ENCODE peak calls at places on chromosome 11, in nine cellular contexts. One of them, this sample, is unnamed.
A peak's percentile ranks its signal among the peaks of the same experiment; 100 is the strongest.

GRCh38 chr11:8959546-8960166 is 4.6 kb downstream of the TMEM9B start:
- DNase-seq in CD8-positive, alpha-beta T cell: no peak
- DNase-seq in cardiac fibroblast: peak; percentile 92
- DNase-seq in upper lobe of right lung: no peak
- DNase-seq in A673: peak; percentile 66
- DNase-seq in A549: peak; percentile 81
- DNase-seq in body of pancreas: peak; percentile 26
- DNase-seq in tibial artery: no peak
- DNase-seq in IMR-90: peak; percentile 86
- DNase-seq in this sample: peak; percentile 84

GRCh38 chr11:111532365-111532709 is 8.2 kb upstream of the LAYN start:
- DNase-seq in upper lobe of right lung: no peak
- DNase-seq in CD8-positive, alpha-beta T cell: no peak
- DNase-seq in body of pancreas: no peak
- DNase-seq in cardiac fibroblast: no peak
- DNase-seq in IMR-90: no peak
- DNase-seq in tibial artery: no peak
- DNase-seq in A549: no peak
- DNase-seq in A673: no peak
- DNase-seq in this sample: no peak

GRCh38 chr11:27618591-27618990 is 81.7 kb downstream of the BDNF start:
- DNase-seq in upper lobe of right lung: no peak
- DNase-seq in A549: no peak
- DNase-seq in cardiac fibroblast: no peak
- DNase-seq in body of pancreas: no peak
- DNase-seq in A673: no peak
- DNase-seq in IMR-90: no peak
- DNase-seq in CD8-positive, alpha-beta T cell: no peak
- DNase-seq in tibial artery: no peak
- DNase-seq in this sample: no peak

GRCh38 chr11:68524681-68525080 is 64.1 kb downstream of the PPP6R3 start:
- DNase-seq in body of pancreas: no peak
- DNase-seq in cardiac fibroblast: peak; percentile 22
- DNase-seq in IMR-90: no peak
- DNase-seq in A549: no peak
- DNase-seq in upper lobe of right lung: no peak
- DNase-seq in CD8-positive, alpha-beta T cell: no peak
- DNase-seq in A673: no peak
- DNase-seq in tibial artery: no peak
- DNase-seq in this sample: no peak

GRCh38 chr11:127859941-127860354 is 727.4 kb downstream of the ETS1 start:
- DNase-seq in body of pancreas: no peak
- DNase-seq in CD8-positive, alpha-beta T cell: no peak
- DNase-seq in tibial artery: no peak
- DNase-seq in A549: no peak
- DNase-seq in A673: peak; percentile 75
- DNase-seq in cardiac fibroblast: no peak
- DNase-seq in IMR-90: no peak
- DNase-seq in upper lobe of right lung: no peak
- DNase-seq in this sample: no peak

GRCh38 chr11:43404836-43405479 is 46.2 kb downstream of the TTC17 start:
- DNase-seq in body of pancreas: no peak
- DNase-seq in IMR-90: no peak
- DNase-seq in A549: no peak
- DNase-seq in tibial artery: no peak
- DNase-seq in upper lobe of right lung: no peak
- DNase-seq in A673: no peak
- DNase-seq in cardiac fibroblast: no peak
- DNase-seq in CD8-positive, alpha-beta T cell: no peak
- DNase-seq in this sample: no peak

GRCh38 chr11:131867457-131868257 is 497.2 kb downstream of the NTM start:
- DNase-seq in tibial artery: peak; percentile 73
- DNase-seq in cardiac fibroblast: peak; percentile 91
- DNase-seq in A549: no peak
- DNase-seq in IMR-90: peak; percentile 89
- DNase-seq in A673: peak; percentile 91
- DNase-seq in CD8-positive, alpha-beta T cell: no peak
- DNase-seq in upper lobe of right lung: no peak
- DNase-seq in body of pancreas: peak; percentile 78
- DNase-seq in this sample: peak; percentile 81

GRCh38 chr11:134411887-134412507 is at the start of gene B3GAT1:
- DNase-seq in upper lobe of right lung: no peak
- DNase-seq in A673: no peak
- DNase-seq in CD8-positive, alpha-beta T cell: no peak
- DNase-seq in A549: no peak
- DNase-seq in IMR-90: no peak
- DNase-seq in body of pancreas: no peak
- DNase-seq in cardiac fibroblast: no peak
- DNase-seq in tibial artery: no peak
- DNase-seq in this sample: no peak

GRCh38 chr11:75853971-75854370 is 39.0 kb downstream of the UVRAG start:
- DNase-seq in CD8-positive, alpha-beta T cell: no peak
- DNase-seq in upper lobe of right lung: no peak
- DNase-seq in body of pancreas: no peak
- DNase-seq in cardiac fibroblast: no peak
- DNase-seq in A549: no peak
- DNase-seq in IMR-90: no peak
- DNase-seq in A673: no peak
- DNase-seq in tibial artery: no peak
- DNase-seq in this sample: no peak

GRCh38 chr11:72584293-72584921 is 89.8 kb downstream of the PDE2A start:
- DNase-seq in IMR-90: peak; percentile 18
- DNase-seq in A673: no peak
- DNase-seq in upper lobe of right lung: peak; percentile 86
- DNase-seq in cardiac fibroblast: peak; percentile 27
- DNase-seq in CD8-positive, alpha-beta T cell: peak; percentile 61
- DNase-seq in A549: no peak
- DNase-seq in tibial artery: peak; percentile 66
- DNase-seq in body of pancreas: peak; percentile 32
- DNase-seq in this sample: no peak

GRCh38 chr11:22828373-22828772 is 1.2 kb downstream of the SVIP start:
- DNase-seq in A549: no peak
- DNase-seq in IMR-90: no peak
- DNase-seq in cardiac fibroblast: no peak
- DNase-seq in body of pancreas: no peak
- DNase-seq in A673: no peak
- DNase-seq in tibial artery: no peak
- DNase-seq in upper lobe of right lung: no peak
- DNase-seq in CD8-positive, alpha-beta T cell: no peak
- DNase-seq in this sample: no peak

GRCh38 chr11:3181722-3182461 is 16.8 kb upstream of the OSBPL5 start:
- DNase-seq in A549: no peak
- DNase-seq in body of pancreas: no peak
- DNase-seq in tibial artery: no peak
- DNase-seq in cardiac fibroblast: no peak
- DNase-seq in upper lobe of right lung: no peak
- DNase-seq in A673: no peak
- DNase-seq in CD8-positive, alpha-beta T cell: no peak
- DNase-seq in IMR-90: no peak
- DNase-seq in this sample: no peak

GRCh38 chr11:3183523-3183922 is 18.4 kb upstream of the OSBPL5 start:
- DNase-seq in A549: no peak
- DNase-seq in tibial artery: no peak
- DNase-seq in A673: no peak
- DNase-seq in CD8-positive, alpha-beta T cell: no peak
- DNase-seq in cardiac fibroblast: no peak
- DNase-seq in IMR-90: no peak
- DNase-seq in upper lobe of right lung: peak; percentile 49
- DNase-seq in body of pancreas: no peak
- DNase-seq in this sample: no peak

GRCh38 chr11:3184732-3185347 is 19.7 kb upstream of the OSBPL5 start:
- DNase-seq in A549: no peak
- DNase-seq in upper lobe of right lung: peak; percentile 52
- DNase-seq in body of pancreas: no peak
- DNase-seq in cardiac fibroblast: no peak
- DNase-seq in IMR-90: no peak
- DNase-seq in CD8-positive, alpha-beta T cell: no peak
- DNase-seq in A673: no peak
- DNase-seq in tibial artery: no peak
- DNase-seq in this sample: no peak

GRCh38 chr11:3180869-3181268 is 15.8 kb upstream of the OSBPL5 start:
- DNase-seq in A549: no peak
- DNase-seq in tibial artery: peak; percentile 13
- DNase-seq in cardiac fibroblast: no peak
- DNase-seq in IMR-90: no peak
- DNase-seq in upper lobe of right lung: peak; percentile 40
- DNase-seq in body of pancreas: no peak
- DNase-seq in CD8-positive, alpha-beta T cell: no peak
- DNase-seq in A673: no peak
- DNase-seq in this sample: no peak

DNA sequence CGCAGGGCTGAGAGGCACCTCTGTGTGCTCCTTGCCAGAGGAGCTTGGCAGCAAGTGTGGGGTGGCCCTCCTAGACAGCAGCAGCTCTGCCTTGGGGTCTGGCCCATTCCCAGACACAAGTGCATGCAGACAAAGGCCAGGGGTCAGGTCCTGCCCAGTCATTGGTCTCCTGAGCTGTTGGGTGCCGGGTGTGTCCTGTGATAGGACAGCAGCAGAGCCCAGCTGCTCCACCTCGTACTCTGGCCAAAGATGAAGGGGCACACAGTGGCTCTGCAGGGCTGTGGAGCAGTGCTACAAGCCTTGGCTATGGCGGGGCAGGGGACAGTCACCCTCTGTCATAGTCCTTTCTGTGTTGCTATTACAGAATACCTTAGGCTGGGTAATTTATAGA is 17.3 kb upstream of the OSBPL5 start:
- DNase-seq in cardiac fibroblast: no peak
- DNase-seq in body of pancreas: peak; percentile 2
- DNase-seq in A549: no peak
- DNase-seq in tibial artery: no peak
- DNase-seq in upper lobe of right lung: peak; percentile 37
- DNase-seq in A673: no peak
- DNase-seq in IMR-90: no peak
- DNase-seq in CD8-positive, alpha-beta T cell: no peak
- DNase-seq in this sample: no peak
- H3K4me3 ChIP-seq in cardiac fibroblast: no peak overlapping the region
- H3K4me3 ChIP-seq in body of pancreas: no peak overlapping the region
- H3K4me3 ChIP-seq in A549: no peak overlapping the region
- H3K4me3 ChIP-seq in tibial artery: no peak overlapping the region
- H3K4me3 ChIP-seq in upper lobe of right lung: no peak overlapping the region
- H3K4me3 ChIP-seq in A673: no peak overlapping the region
- H3K4me3 ChIP-seq in IMR-90: no peak overlapping the region
- H3K4me3 ChIP-seq in CD8-positive, alpha-beta T cell: no peak overlapping the region
- H3K4me3 ChIP-seq in this sample: no peak overlapping the region

GRCh38 chr11:13475091-13475490 is 12.1 kb upstream of the BTBD10 start:
- DNase-seq in upper lobe of right lung: no peak
- DNase-seq in A549: no peak
- DNase-seq in IMR-90: no peak
- DNase-seq in tibial artery: no peak
- DNase-seq in A673: no peak
- DNase-seq in cardiac fibroblast: no peak
- DNase-seq in body of pancreas: no peak
- DNase-seq in CD8-positive, alpha-beta T cell: no peak
- DNase-seq in this sample: no peak

GRCh38 chr11:13479688-13480087 is 16.1 kb downstream of the PTH start:
- DNase-seq in tibial artery: no peak
- DNase-seq in cardiac fibroblast: no peak
- DNase-seq in CD8-positive, alpha-beta T cell: no peak
- DNase-seq in A673: no peak
- DNase-seq in body of pancreas: no peak
- DNase-seq in upper lobe of right lung: no peak
- DNase-seq in A549: no peak
- DNase-seq in IMR-90: no peak
- DNase-seq in this sample: no peak

DNA sequence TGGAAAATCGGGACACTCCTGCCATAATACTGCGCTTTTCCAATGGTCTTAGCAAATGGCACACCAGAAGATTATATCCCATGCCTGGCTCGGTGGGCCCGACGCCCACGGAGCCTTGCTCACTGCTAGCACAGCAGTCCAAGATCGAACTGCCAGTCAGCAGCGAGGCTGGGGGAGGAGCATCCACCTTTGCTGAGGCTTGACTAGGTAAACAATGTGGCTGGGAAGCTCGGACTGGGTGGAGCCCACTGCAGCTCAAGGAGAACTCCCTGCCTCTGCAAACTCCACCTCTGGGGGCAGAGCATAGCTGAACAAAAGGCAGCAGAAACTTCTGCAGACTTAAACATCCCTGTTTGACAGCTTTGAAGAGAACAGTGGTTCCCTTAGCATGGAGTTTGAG is 15.6 kb downstream of the PTH start:
- DNase-seq in cardiac fibroblast: no peak
- DNase-seq in tibial artery: no peak
- DNase-seq in CD8-positive, alpha-beta T cell: no peak
- DNase-seq in body of pancreas: no peak
- DNase-seq in IMR-90: no peak
- DNase-seq in A549: no peak
- DNase-seq in A673: no peak
- DNase-seq in upper lobe of right lung: no peak
- DNase-seq in this sample: no peak
- TF ChIP-seq CTCF in cardiac fibroblast: no peak
- TF ChIP-seq CTCF in tibial artery: no peak
- TF ChIP-seq CTCF in CD8-positive, alpha-beta T cell: no peak
- TF ChIP-seq CTCF in body of pancreas: no peak
- TF ChIP-seq CTCF in IMR-90: no peak
- TF ChIP-seq CTCF in A549: no peak
- TF ChIP-seq CTCF in A673: no peak
- TF ChIP-seq CTCF in upper lobe of right lung: no peak
- TF ChIP-seq CTCF in this sample: no peak

GRCh38 chr11:129264114-129264513 is 72.0 kb upstream of the ARHGAP32 start:
- DNase-seq in tibial artery: no peak
- DNase-seq in cardiac fibroblast: no peak
- DNase-seq in body of pancreas: no peak
- DNase-seq in upper lobe of right lung: no peak
- DNase-seq in IMR-90: no peak
- DNase-seq in A549: no peak
- DNase-seq in CD8-positive, alpha-beta T cell: no peak
- DNase-seq in A673: no peak
- DNase-seq in this sample: no peak
- H3K4me3 ChIP-seq in tibial artery: no peak overlapping the region
- H3K4me3 ChIP-seq in cardiac fibroblast: no peak overlapping the region
- H3K4me3 ChIP-seq in body of pancreas: no peak overlapping the region
- H3K4me3 ChIP-seq in upper lobe of right lung: no peak overlapping the region
- H3K4me3 ChIP-seq in IMR-90: no peak overlapping the region
- H3K4me3 ChIP-seq in A549: no peak overlapping the region
- H3K4me3 ChIP-seq in CD8-positive, alpha-beta T cell: no peak overlapping the region
- H3K4me3 ChIP-seq in A673: no peak overlapping the region
- H3K4me3 ChIP-seq in this sample: no peak overlapping the region

DNA sequence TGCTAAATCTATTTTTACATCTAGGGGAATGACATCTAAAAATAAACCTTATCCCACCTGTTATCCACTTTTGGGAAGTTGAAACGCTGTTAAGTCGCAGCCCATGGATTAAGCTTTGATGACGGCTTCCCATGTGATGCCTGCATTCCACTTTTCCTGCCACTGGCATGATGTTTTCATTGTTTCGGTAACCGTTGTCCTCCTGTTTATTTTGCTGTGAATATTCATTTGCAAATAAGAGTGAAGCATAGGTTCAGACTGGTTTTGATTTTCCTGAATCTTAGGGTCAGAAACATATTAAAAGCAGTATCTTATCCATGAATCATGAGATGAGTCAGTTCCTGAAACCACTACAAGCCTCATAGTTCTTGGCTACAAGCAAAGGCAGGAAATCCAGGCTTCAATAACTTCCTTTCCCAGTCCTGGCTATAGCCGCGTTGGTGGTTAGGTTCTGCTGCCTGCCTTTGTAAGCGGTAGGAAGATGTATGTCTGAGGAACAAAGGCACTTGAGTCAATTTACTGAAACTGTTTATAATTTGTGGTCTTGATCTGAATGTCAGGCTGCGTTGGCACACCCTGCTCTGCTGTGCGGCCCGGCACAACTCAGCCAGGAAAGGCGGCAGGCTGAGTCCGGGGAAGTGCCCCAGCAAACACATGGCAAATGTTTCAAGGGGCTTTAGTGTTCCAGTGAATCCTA is 19.4 kb downstream of the TEAD1 start:
- DNase-seq in tibial artery: peak; percentile 64
- DNase-seq in cardiac fibroblast: peak; percentile 96
- DNase-seq in upper lobe of right lung: peak; percentile 71
- DNase-seq in A673: peak; percentile 97
- DNase-seq in A549: peak; percentile 73
- DNase-seq in body of pancreas: peak; percentile 58
- DNase-seq in IMR-90: peak; percentile 99
- DNase-seq in CD8-positive, alpha-beta T cell: no peak
- DNase-seq in this sample: peak; percentile 99
- TF ChIP-seq CTCF in tibial artery: no peak
- TF ChIP-seq CTCF in cardiac fibroblast: no peak
- TF ChIP-seq CTCF in upper lobe of right lung: no peak
- TF ChIP-seq CTCF in A673: no peak
- TF ChIP-seq CTCF in A549: no peak
- TF ChIP-seq CTCF in body of pancreas: no peak
- TF ChIP-seq CTCF in IMR-90: no peak
- TF ChIP-seq CTCF in CD8-positive, alpha-beta T cell: no peak
- TF ChIP-seq CTCF in this sample: no peak